ENCODE peak calls at places on chromosome 22, in nine cellular contexts. One of them, this sample, is unnamed.

GRCh38 chr22:21621891-21622623 is 7.8 kb downstream of the YDJC start:
- DNase-seq in spleen: no peak
- DNase-seq in heart left ventricle: no peak
- DNase-seq in OCI-LY7: no peak
- DNase-seq in left ventricle myocardium inferior: no peak
- DNase-seq in gastrocnemius medialis: no peak
- DNase-seq in Panc1: no peak
- DNase-seq in SJSA1: no peak
- DNase-seq in right lobe of liver: no peak
- DNase-seq in this sample: no peak

GRCh38 chr22:32411388-32411787 is 659 bp downstream of the RTCB start:
- DNase-seq in left ventricle myocardium inferior: no peak
- DNase-seq in spleen: no peak
- DNase-seq in Panc1: no peak
- DNase-seq in right lobe of liver: no peak
- DNase-seq in SJSA1: no peak
- DNase-seq in OCI-LY7: peak; percentile 21
- DNase-seq in gastrocnemius medialis: no peak
- DNase-seq in heart left ventricle: no peak
- DNase-seq in this sample: no peak

GRCh38 chr22:32380991-32381390 is 23.3 kb downstream of the RFPL3 start:
- DNase-seq in left ventricle myocardium inferior: no peak
- DNase-seq in right lobe of liver: no peak
- DNase-seq in heart left ventricle: no peak
- DNase-seq in gastrocnemius medialis: no peak
- DNase-seq in Panc1: no peak
- DNase-seq in spleen: no peak
- DNase-seq in OCI-LY7: no peak
- DNase-seq in SJSA1: no peak
- DNase-seq in this sample: no peak

GRCh38 chr22:19382240-19382639 is 49.3 kb downstream of the HIRA start:
- DNase-seq in gastrocnemius medialis: no peak
- DNase-seq in OCI-LY7: no peak
- DNase-seq in heart left ventricle: no peak
- DNase-seq in Panc1: no peak
- DNase-seq in spleen: no peak
- DNase-seq in left ventricle myocardium inferior: no peak
- DNase-seq in SJSA1: no peak
- DNase-seq in right lobe of liver: no peak
- DNase-seq in this sample: no peak

GRCh38 chr22:45587638-45588481 is 83.8 kb upstream of the ATXN10 start:
- DNase-seq in spleen: no peak
- DNase-seq in heart left ventricle: no peak
- DNase-seq in left ventricle myocardium inferior: no peak
- DNase-seq in OCI-LY7: no peak
- DNase-seq in right lobe of liver: no peak
- DNase-seq in gastrocnemius medialis: no peak
- DNase-seq in SJSA1: no peak
- DNase-seq in Panc1: no peak
- DNase-seq in this sample: no peak

GRCh38 chr22:19942886-19943664 is 1.5 kb upstream of the TXNRD2 start:
- DNase-seq in right lobe of liver: peak; percentile 25
- DNase-seq in Panc1: no peak
- DNase-seq in heart left ventricle: no peak
- DNase-seq in OCI-LY7: peak; percentile 54
- DNase-seq in spleen: no peak
- DNase-seq in SJSA1: peak; percentile 73
- DNase-seq in left ventricle myocardium inferior: no peak
- DNase-seq in gastrocnemius medialis: peak; percentile 45
- DNase-seq in this sample: peak; percentile 85

GRCh38 chr22:23781533-23781932 is 5.2 kb upstream of the SMARCB1 start:
- DNase-seq in SJSA1: peak; percentile 46
- DNase-seq in left ventricle myocardium inferior: no peak
- DNase-seq in spleen: no peak
- DNase-seq in gastrocnemius medialis: no peak
- DNase-seq in right lobe of liver: no peak
- DNase-seq in Panc1: no peak
- DNase-seq in OCI-LY7: no peak
- DNase-seq in heart left ventricle: no peak
- DNase-seq in this sample: peak; percentile 81

GRCh38 chr22:35484651-35485372 is 55.8 kb upstream of the RASD2 start:
- DNase-seq in spleen: no peak
- DNase-seq in SJSA1: no peak
- DNase-seq in right lobe of liver: no peak
- DNase-seq in gastrocnemius medialis: no peak
- DNase-seq in left ventricle myocardium inferior: no peak
- DNase-seq in heart left ventricle: no peak
- DNase-seq in OCI-LY7: no peak
- DNase-seq in Panc1: no peak
- DNase-seq in this sample: no peak

GRCh38 chr22:43776081-43776670 is 35.9 kb downstream of the EFCAB6 start:
- DNase-seq in OCI-LY7: no peak
- DNase-seq in heart left ventricle: no peak
- DNase-seq in gastrocnemius medialis: no peak
- DNase-seq in right lobe of liver: no peak
- DNase-seq in Panc1: no peak
- DNase-seq in SJSA1: no peak
- DNase-seq in spleen: no peak
- DNase-seq in left ventricle myocardium inferior: no peak
- DNase-seq in this sample: no peak

GRCh38 chr22:42462016-42462415 is 29.8 kb upstream of the NFAM1 start:
- DNase-seq in spleen: no peak
- DNase-seq in SJSA1: no peak
- DNase-seq in right lobe of liver: no peak
- DNase-seq in left ventricle myocardium inferior: no peak
- DNase-seq in OCI-LY7: no peak
- DNase-seq in heart left ventricle: no peak
- DNase-seq in Panc1: no peak
- DNase-seq in gastrocnemius medialis: no peak
- DNase-seq in this sample: no peak

GRCh38 chr22:46085831-46086576 is 64.3 kb upstream of the PPARA start:
- DNase-seq in spleen: peak; percentile 76
- DNase-seq in heart left ventricle: peak; percentile 92
- DNase-seq in Panc1: no peak
- DNase-seq in OCI-LY7: no peak
- DNase-seq in right lobe of liver: peak; percentile 60
- DNase-seq in SJSA1: peak; percentile 96
- DNase-seq in gastrocnemius medialis: no peak
- DNase-seq in left ventricle myocardium inferior: peak; percentile 81
- DNase-seq in this sample: no peak

GRCh38 chr22:24106385-24107381 is 74.6 kb upstream of the SUSD2 start:
- DNase-seq in spleen: no peak
- DNase-seq in SJSA1: no peak
- DNase-seq in OCI-LY7: peak; percentile 45
- DNase-seq in Panc1: no peak
- DNase-seq in heart left ventricle: no peak
- DNase-seq in right lobe of liver: no peak
- DNase-seq in left ventricle myocardium inferior: peak; percentile 25
- DNase-seq in gastrocnemius medialis: no peak
- DNase-seq in this sample: no peak

GRCh38 chr22:22776121-22776520 is 111.5 kb upstream of the IGLL5 start:
- DNase-seq in SJSA1: no peak
- DNase-seq in heart left ventricle: no peak
- DNase-seq in Panc1: no peak
- DNase-seq in OCI-LY7: no peak
- DNase-seq in right lobe of liver: no peak
- DNase-seq in gastrocnemius medialis: no peak
- DNase-seq in spleen: no peak
- DNase-seq in left ventricle myocardium inferior: no peak
- DNase-seq in this sample: no peak

GRCh38 chr22:44538071-44538470 is 40.0 kb upstream of the RTL6 start:
- DNase-seq in spleen: no peak
- DNase-seq in SJSA1: no peak
- DNase-seq in OCI-LY7: no peak
- DNase-seq in right lobe of liver: no peak
- DNase-seq in Panc1: no peak
- DNase-seq in heart left ventricle: no peak
- DNase-seq in left ventricle myocardium inferior: no peak
- DNase-seq in gastrocnemius medialis: no peak
- DNase-seq in this sample: no peak

GRCh38 chr22:24146791-24147353 is 34.4 kb upstream of the SUSD2 start:
- DNase-seq in OCI-LY7: no peak
- DNase-seq in heart left ventricle: no peak
- DNase-seq in spleen: no peak
- DNase-seq in gastrocnemius medialis: peak; percentile 12
- DNase-seq in left ventricle myocardium inferior: peak; percentile 45
- DNase-seq in right lobe of liver: no peak
- DNase-seq in Panc1: no peak
- DNase-seq in SJSA1: peak; percentile 94
- DNase-seq in this sample: peak; percentile 93

GRCh38 chr22:46250783-46251125 is 661 bp upstream of the CDPF1 start:
- DNase-seq in heart left ventricle: no peak
- DNase-seq in right lobe of liver: no peak
- DNase-seq in left ventricle myocardium inferior: no peak
- DNase-seq in Panc1: no peak
- DNase-seq in SJSA1: no peak
- DNase-seq in gastrocnemius medialis: no peak
- DNase-seq in spleen: no peak
- DNase-seq in OCI-LY7: peak; percentile 27
- DNase-seq in this sample: peak; percentile 25

GRCh38 chr22:37162221-37163095 is 12.7 kb upstream of the IL2RB start:
- DNase-seq in left ventricle myocardium inferior: no peak
- DNase-seq in SJSA1: no peak
- DNase-seq in Panc1: no peak
- DNase-seq in right lobe of liver: no peak
- DNase-seq in gastrocnemius medialis: no peak
- DNase-seq in spleen: peak; percentile 82
- DNase-seq in heart left ventricle: no peak
- DNase-seq in OCI-LY7: no peak
- DNase-seq in this sample: no peak

DNA sequence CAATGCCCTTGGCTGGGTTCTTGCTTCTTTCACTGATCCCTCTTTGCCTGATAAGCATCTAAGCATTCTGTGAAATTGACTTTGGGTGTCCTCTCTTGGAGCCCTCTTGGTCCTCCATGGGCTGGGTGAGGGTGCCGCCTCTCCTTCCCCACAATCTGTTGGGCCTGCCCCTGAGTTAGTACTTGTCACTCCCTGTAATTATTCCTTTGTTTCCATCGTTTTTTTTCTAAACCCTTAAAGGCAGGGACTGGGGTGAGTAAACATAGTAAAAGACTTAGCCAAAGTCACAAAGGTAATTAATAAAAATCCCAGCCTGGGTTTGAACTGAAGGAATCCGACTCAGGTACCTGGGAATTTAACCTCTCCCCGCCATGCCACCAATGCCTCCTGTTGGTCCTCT is 188.1 kb downstream of the MYO18B start:
- DNase-seq in right lobe of liver: no peak
- DNase-seq in OCI-LY7: no peak
- DNase-seq in heart left ventricle: no peak
- DNase-seq in left ventricle myocardium inferior: no peak
- DNase-seq in gastrocnemius medialis: no peak
- DNase-seq in Panc1: no peak
- DNase-seq in SJSA1: no peak
- DNase-seq in spleen: no peak
- DNase-seq in this sample: no peak
- H3K9me3 ChIP-seq in right lobe of liver: no peaks in the 10 kb centered on the region
- H3K9me3 ChIP-seq in OCI-LY7: no peaks in the 10 kb centered on the region
- H3K9me3 ChIP-seq in heart left ventricle: no peaks in the 10 kb centered on the region
- H3K9me3 ChIP-seq in left ventricle myocardium inferior: no peaks in the 10 kb centered on the region
- H3K9me3 ChIP-seq in gastrocnemius medialis: no peaks in the 10 kb centered on the region
- H3K9me3 ChIP-seq in Panc1: no peaks in the 10 kb centered on the region
- H3K9me3 ChIP-seq in SJSA1: no peaks in the 10 kb centered on the region
- H3K9me3 ChIP-seq in spleen: no peaks in the 10 kb centered on the region
- H3K9me3 ChIP-seq in this sample: no peaks in the 10 kb centered on the region

GRCh38 chr22:47486569-47487312 is 724.3 kb downstream of the TBC1D22A start:
- DNase-seq in OCI-LY7: no peak
- DNase-seq in left ventricle myocardium inferior: no peak
- DNase-seq in Panc1: no peak
- DNase-seq in right lobe of liver: no peak
- DNase-seq in SJSA1: no peak
- DNase-seq in heart left ventricle: no peak
- DNase-seq in spleen: no peak
- DNase-seq in gastrocnemius medialis: no peak
- DNase-seq in this sample: no peak
- H3K9me3 ChIP-seq in OCI-LY7: no peaks in the 10 kb centered on the region
- H3K9me3 ChIP-seq in left ventricle myocardium inferior: no peaks in the 10 kb centered on the region
- H3K9me3 ChIP-seq in Panc1: no peaks in the 10 kb centered on the region
- H3K9me3 ChIP-seq in right lobe of liver: no peaks in the 10 kb centered on the region
- H3K9me3 ChIP-seq in SJSA1: no peaks in the 10 kb centered on the region
- H3K9me3 ChIP-seq in heart left ventricle: no peaks in the 10 kb centered on the region
- H3K9me3 ChIP-seq in spleen: no peaks in the 10 kb centered on the region
- H3K9me3 ChIP-seq in gastrocnemius medialis: no peaks in the 10 kb centered on the region
- H3K9me3 ChIP-seq in this sample: no peaks in the 10 kb centered on the region

GRCh38 chr22:47472636-47473035 is 710.2 kb downstream of the TBC1D22A start:
- DNase-seq in SJSA1: no peak
- DNase-seq in left ventricle myocardium inferior: no peak
- DNase-seq in Panc1: no peak
- DNase-seq in right lobe of liver: no peak
- DNase-seq in spleen: no peak
- DNase-seq in heart left ventricle: no peak
- DNase-seq in OCI-LY7: no peak
- DNase-seq in gastrocnemius medialis: no peak
- DNase-seq in this sample: no peak
- H3K9me3 ChIP-seq in SJSA1: no peaks in the 10 kb centered on the region
- H3K9me3 ChIP-seq in left ventricle myocardium inferior: peaks cover 12% of the 10 kb centered on the region
- H3K9me3 ChIP-seq in Panc1: no peaks in the 10 kb centered on the region
- H3K9me3 ChIP-seq in right lobe of liver: no peaks in the 10 kb centered on the region
- H3K9me3 ChIP-seq in spleen: no peaks in the 10 kb centered on the region
- H3K9me3 ChIP-seq in heart left ventricle: no peaks in the 10 kb centered on the region
- H3K9me3 ChIP-seq in OCI-LY7: no peaks in the 10 kb centered on the region
- H3K9me3 ChIP-seq in gastrocnemius medialis: no peaks in the 10 kb centered on the region
- H3K9me3 ChIP-seq in this sample: no peaks in the 10 kb centered on the region

DNA sequence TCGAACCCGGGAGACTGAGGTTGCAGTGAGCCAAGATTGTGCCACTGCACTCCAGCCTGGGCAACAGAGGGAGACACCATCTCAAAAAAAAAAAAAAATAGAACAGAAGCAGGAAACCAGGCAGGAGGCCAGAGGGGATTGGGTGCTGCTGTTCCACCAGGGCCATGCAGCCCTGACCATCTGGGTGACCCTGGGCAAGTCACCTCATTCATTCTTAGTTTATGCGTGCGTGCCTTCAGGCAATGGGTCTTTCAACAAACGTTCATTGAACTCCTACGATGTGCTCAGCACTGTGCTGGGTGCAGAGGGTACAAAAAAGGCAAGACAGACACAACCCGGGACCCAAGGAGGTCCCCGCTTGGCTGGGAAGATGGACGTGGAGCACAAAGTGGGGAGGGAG is 18.3 kb downstream of the RPL3 start:
- DNase-seq in right lobe of liver: no peak
- DNase-seq in SJSA1: no peak
- DNase-seq in Panc1: no peak
- DNase-seq in gastrocnemius medialis: no peak
- DNase-seq in spleen: no peak
- DNase-seq in left ventricle myocardium inferior: no peak
- DNase-seq in OCI-LY7: no peak
- DNase-seq in heart left ventricle: no peak
- DNase-seq in this sample: no peak
- H3K9me3 ChIP-seq in right lobe of liver: no peaks in the 10 kb centered on the region
- H3K9me3 ChIP-seq in SJSA1: no peaks in the 10 kb centered on the region
- H3K9me3 ChIP-seq in Panc1: no peaks in the 10 kb centered on the region
- H3K9me3 ChIP-seq in gastrocnemius medialis: no peaks in the 10 kb centered on the region
- H3K9me3 ChIP-seq in spleen: no peaks in the 10 kb centered on the region
- H3K9me3 ChIP-seq in left ventricle myocardium inferior: no peaks in the 10 kb centered on the region
- H3K9me3 ChIP-seq in OCI-LY7: no peaks in the 10 kb centered on the region
- H3K9me3 ChIP-seq in heart left ventricle: no peaks in the 10 kb centered on the region
- H3K9me3 ChIP-seq in this sample: no peaks in the 10 kb centered on the region